ENCODE peak calls at places on chromosomes 4 and X, in ten cellular contexts. One of them, this sample, is unnamed.
A peak's percentile ranks its signal among the peaks of the same experiment; 100 is the strongest.

GRCh38 chr4:180909279-180909678 is 1333.9 kb upstream of the TENM3 start:
- DNase-seq in cardiac fibroblast: no peak
- DNase-seq in IMR-90: peak; percentile 22
- DNase-seq in epithelial cell of esophagus: peak; percentile 64
- DNase-seq in stimulated activated CD8-positive, alpha-beta memory T cell treated with anti-CD3 and anti-CD28 coated beads, Interleukin-7, amount 100 ng/mL, for 4 hours: no peak
- DNase-seq in H54: no peak
- DNase-seq in activated CD4-positive, alpha-beta T cell treated with anti-CD3 and anti-CD28 coated beads, Interleukin-2, amount 50 U/mL, for 1 hour: no peak
- DNase-seq in astrocyte of the spinal cord: no peak
- DNase-seq in SK-MEL-5: peak; percentile 65
- DNase-seq in NCI-H2227 treated with DMSO at 0.1 percent for 48 hours: no peak
- DNase-seq in this sample: peak; percentile 60

GRCh38 chr4:108292229-108292628 is 123.5 kb upstream of the LEF1 start:
- DNase-seq in cardiac fibroblast: no peak
- DNase-seq in IMR-90: no peak
- DNase-seq in epithelial cell of esophagus: no peak
- DNase-seq in stimulated activated CD8-positive, alpha-beta memory T cell treated with anti-CD3 and anti-CD28 coated beads, Interleukin-7, amount 100 ng/mL, for 4 hours: no peak
- DNase-seq in H54: no peak
- DNase-seq in activated CD4-positive, alpha-beta T cell treated with anti-CD3 and anti-CD28 coated beads, Interleukin-2, amount 50 U/mL, for 1 hour: no peak
- DNase-seq in astrocyte of the spinal cord: no peak
- DNase-seq in SK-MEL-5: no peak
- DNase-seq in NCI-H2227 treated with DMSO at 0.1 percent for 48 hours: no peak
- DNase-seq in this sample: no peak

GRCh38 chr4:70114091-70114490 is 39.9 kb upstream of the PRR27 start:
- DNase-seq in cardiac fibroblast: no peak
- DNase-seq in IMR-90: no peak
- DNase-seq in epithelial cell of esophagus: no peak
- DNase-seq in stimulated activated CD8-positive, alpha-beta memory T cell treated with anti-CD3 and anti-CD28 coated beads, Interleukin-7, amount 100 ng/mL, for 4 hours: no peak
- DNase-seq in H54: no peak
- DNase-seq in activated CD4-positive, alpha-beta T cell treated with anti-CD3 and anti-CD28 coated beads, Interleukin-2, amount 50 U/mL, for 1 hour: no peak
- DNase-seq in astrocyte of the spinal cord: no peak
- DNase-seq in SK-MEL-5: no peak
- DNase-seq in NCI-H2227 treated with DMSO at 0.1 percent for 48 hours: no peak
- DNase-seq in this sample: no peak

GRCh38 chr4:151934766-151935165 is 174.0 kb upstream of the GATB start:
- DNase-seq in cardiac fibroblast: no peak
- DNase-seq in IMR-90: no peak
- DNase-seq in epithelial cell of esophagus: no peak
- DNase-seq in stimulated activated CD8-positive, alpha-beta memory T cell treated with anti-CD3 and anti-CD28 coated beads, Interleukin-7, amount 100 ng/mL, for 4 hours: no peak
- DNase-seq in H54: no peak
- DNase-seq in activated CD4-positive, alpha-beta T cell treated with anti-CD3 and anti-CD28 coated beads, Interleukin-2, amount 50 U/mL, for 1 hour: no peak
- DNase-seq in astrocyte of the spinal cord: no peak
- DNase-seq in SK-MEL-5: no peak
- DNase-seq in NCI-H2227 treated with DMSO at 0.1 percent for 48 hours: no peak
- DNase-seq in this sample: no peak

GRCh38 chr4:77927991-77928925 is 65.6 kb downstream of the MRPL1 start:
- DNase-seq in cardiac fibroblast: peak; percentile 58
- DNase-seq in IMR-90: peak; percentile 68
- DNase-seq in epithelial cell of esophagus: peak; percentile 90
- DNase-seq in stimulated activated CD8-positive, alpha-beta memory T cell treated with anti-CD3 and anti-CD28 coated beads, Interleukin-7, amount 100 ng/mL, for 4 hours: no peak
- DNase-seq in H54: no peak
- DNase-seq in activated CD4-positive, alpha-beta T cell treated with anti-CD3 and anti-CD28 coated beads, Interleukin-2, amount 50 U/mL, for 1 hour: no peak
- DNase-seq in astrocyte of the spinal cord: peak; percentile 46
- DNase-seq in SK-MEL-5: no peak
- DNase-seq in NCI-H2227 treated with DMSO at 0.1 percent for 48 hours: no peak
- DNase-seq in this sample: peak; percentile 28

GRCh38 chr4:80069108-80069836 is 3.8 kb downstream of the ANTXR2 start:
- DNase-seq in cardiac fibroblast: peak; percentile 54
- DNase-seq in IMR-90: peak; percentile 36
- DNase-seq in epithelial cell of esophagus: no peak
- DNase-seq in stimulated activated CD8-positive, alpha-beta memory T cell treated with anti-CD3 and anti-CD28 coated beads, Interleukin-7, amount 100 ng/mL, for 4 hours: no peak
- DNase-seq in H54: no peak
- DNase-seq in activated CD4-positive, alpha-beta T cell treated with anti-CD3 and anti-CD28 coated beads, Interleukin-2, amount 50 U/mL, for 1 hour: no peak
- DNase-seq in astrocyte of the spinal cord: no peak
- DNase-seq in SK-MEL-5: no peak
- DNase-seq in NCI-H2227 treated with DMSO at 0.1 percent for 48 hours: peak; percentile 30
- DNase-seq in this sample: no peak

GRCh38 chr4:173528378-173529321 is 1.4 kb downstream of the HAND2 start:
- DNase-seq in cardiac fibroblast: peak; percentile 50
- DNase-seq in IMR-90: no peak
- DNase-seq in epithelial cell of esophagus: no peak
- DNase-seq in stimulated activated CD8-positive, alpha-beta memory T cell treated with anti-CD3 and anti-CD28 coated beads, Interleukin-7, amount 100 ng/mL, for 4 hours: no peak
- DNase-seq in H54: no peak
- DNase-seq in activated CD4-positive, alpha-beta T cell treated with anti-CD3 and anti-CD28 coated beads, Interleukin-2, amount 50 U/mL, for 1 hour: no peak
- DNase-seq in astrocyte of the spinal cord: no peak
- DNase-seq in SK-MEL-5: no peak
- DNase-seq in NCI-H2227 treated with DMSO at 0.1 percent for 48 hours: peak; percentile 29
- DNase-seq in this sample: no peak

GRCh38 chr4:89024051-89024675 is 32.8 kb downstream of the FAM13A start:
- DNase-seq in cardiac fibroblast: peak; percentile 87
- DNase-seq in IMR-90: peak; percentile 81
- DNase-seq in epithelial cell of esophagus: peak; percentile 78
- DNase-seq in stimulated activated CD8-positive, alpha-beta memory T cell treated with anti-CD3 and anti-CD28 coated beads, Interleukin-7, amount 100 ng/mL, for 4 hours: no peak
- DNase-seq in H54: peak; percentile 9
- DNase-seq in activated CD4-positive, alpha-beta T cell treated with anti-CD3 and anti-CD28 coated beads, Interleukin-2, amount 50 U/mL, for 1 hour: peak; percentile 38
- DNase-seq in astrocyte of the spinal cord: peak; percentile 78
- DNase-seq in SK-MEL-5: peak; percentile 79
- DNase-seq in NCI-H2227 treated with DMSO at 0.1 percent for 48 hours: peak; percentile 58
- DNase-seq in this sample: peak; percentile 75

GRCh38 chr4:156237192-156237591 is 283.5 kb upstream of the CTSO start:
- DNase-seq in cardiac fibroblast: no peak
- DNase-seq in IMR-90: no peak
- DNase-seq in epithelial cell of esophagus: no peak
- DNase-seq in stimulated activated CD8-positive, alpha-beta memory T cell treated with anti-CD3 and anti-CD28 coated beads, Interleukin-7, amount 100 ng/mL, for 4 hours: no peak
- DNase-seq in H54: no peak
- DNase-seq in activated CD4-positive, alpha-beta T cell treated with anti-CD3 and anti-CD28 coated beads, Interleukin-2, amount 50 U/mL, for 1 hour: no peak
- DNase-seq in astrocyte of the spinal cord: no peak
- DNase-seq in SK-MEL-5: peak; percentile 6
- DNase-seq in NCI-H2227 treated with DMSO at 0.1 percent for 48 hours: no peak
- DNase-seq in this sample: no peak

GRCh38 chr4:127870688-127871087 is 10.0 kb upstream of the PLK4 start:
- DNase-seq in cardiac fibroblast: peak; percentile 64
- DNase-seq in IMR-90: peak; percentile 89
- DNase-seq in epithelial cell of esophagus: peak; percentile 81
- DNase-seq in stimulated activated CD8-positive, alpha-beta memory T cell treated with anti-CD3 and anti-CD28 coated beads, Interleukin-7, amount 100 ng/mL, for 4 hours: no peak
- DNase-seq in H54: peak; percentile 5
- DNase-seq in activated CD4-positive, alpha-beta T cell treated with anti-CD3 and anti-CD28 coated beads, Interleukin-2, amount 50 U/mL, for 1 hour: no peak
- DNase-seq in astrocyte of the spinal cord: peak; percentile 88
- DNase-seq in SK-MEL-5: peak; percentile 21
- DNase-seq in NCI-H2227 treated with DMSO at 0.1 percent for 48 hours: no peak
- DNase-seq in this sample: peak; percentile 37

GRCh38 chrX:153922932-153923857 is 2.9 kb downstream of the ARHGAP4 start:
- DNase-seq in cardiac fibroblast: peak; percentile 59
- DNase-seq in IMR-90: peak; percentile 58
- DNase-seq in epithelial cell of esophagus: peak; percentile 37
- DNase-seq in stimulated activated CD8-positive, alpha-beta memory T cell treated with anti-CD3 and anti-CD28 coated beads, Interleukin-7, amount 100 ng/mL, for 4 hours: no peak
- DNase-seq in H54: peak; percentile 75
- DNase-seq in activated CD4-positive, alpha-beta T cell treated with anti-CD3 and anti-CD28 coated beads, Interleukin-2, amount 50 U/mL, for 1 hour: no peak
- DNase-seq in astrocyte of the spinal cord: peak; percentile 45
- DNase-seq in SK-MEL-5: peak; percentile 65
- DNase-seq in NCI-H2227 treated with DMSO at 0.1 percent for 48 hours: peak; percentile 14
- DNase-seq in this sample: peak; percentile 47

GRCh38 chrX:82813671-82814078 is 694.4 kb upstream of the POU3F4 start:
- DNase-seq in cardiac fibroblast: peak; percentile 83
- DNase-seq in IMR-90: peak; percentile 22
- DNase-seq in epithelial cell of esophagus: peak; percentile 94
- DNase-seq in stimulated activated CD8-positive, alpha-beta memory T cell treated with anti-CD3 and anti-CD28 coated beads, Interleukin-7, amount 100 ng/mL, for 4 hours: no peak
- DNase-seq in H54: no peak
- DNase-seq in activated CD4-positive, alpha-beta T cell treated with anti-CD3 and anti-CD28 coated beads, Interleukin-2, amount 50 U/mL, for 1 hour: no peak
- DNase-seq in astrocyte of the spinal cord: peak; percentile 91
- DNase-seq in SK-MEL-5: peak; percentile 69
- DNase-seq in NCI-H2227 treated with DMSO at 0.1 percent for 48 hours: no peak
- DNase-seq in this sample: peak; percentile 98

This sample was measured in kidney tubule cell.